ENCODE peak calls at places on chromosomes 5 and 9, in ten cellular contexts. E is lung, O is WERI-Rb-1, N is ovary, L is brain microvascular endothelial cell, C is pancreas, V is IMR-90, T is adrenal gland, X is endothelial cell of umbilical vein, M is psoas muscle. I is an unnamed sample.

GRCh38 chr5:127320032-127320945 is 29.7 kb downstream of the MEGF10 start:
- DNase-seq in L (peak), N (no peak), M (no peak), T (no peak), E (no peak), X (no peak), C (peak), O (no peak), V (no peak), I (no peak)

GRCh38 chr5:167442922-167443321 is 848.5 kb upstream of the WWC1 start:
- DNase-seq in O (no peak), X (no peak), V (no peak), T (peak), L (no peak), N (no peak), C (peak), E (no peak), M (no peak), I (no peak)

GRCh38 chr5:50807661-50808060 is 141.2 kb downstream of the PARP8 start:
- DNase-seq in V (peak), O (no peak), M (no peak), E (no peak), N (no peak), X (no peak), T (no peak), C (no peak), L (peak), I (no peak)

GRCh38 chr5:64164166-64164565 is 1.5 kb upstream of the RNF180 start:
- DNase-seq in E (no peak), C (no peak), L (no peak), V (no peak), N (no peak), M (no peak), O (no peak), X (no peak), T (no peak), I (no peak)

GRCh38 chr9:16413509-16414016 is 456.9 kb downstream of the BNC2 start:
- DNase-seq in N (peak), V (peak), X (no peak), L (peak), C (no peak), E (peak), M (no peak), T (no peak), O (no peak), I (no peak)

GRCh38 chr9:125888220-125888619 is 141.0 kb downstream of the PBX3 start:
- DNase-seq in O (no peak), N (no peak), L (no peak), E (no peak), M (no peak), C (no peak), T (no peak), X (no peak), V (peak), I (no peak)

GRCh38 chr5:1702318-1702717 is 97.3 kb downstream of the MRPL36 start:
- DNase-seq in M (no peak), O (no peak), E (no peak), C (peak), X (no peak), L (no peak), N (no peak), V (no peak), T (no peak), I (no peak)

GRCh38 chr9:91085499-91086291 is 276.0 kb downstream of the AUH start:
- DNase-seq in C (no peak), M (no peak), E (no peak), V (no peak), L (no peak), O (no peak), N (no peak), X (no peak), T (no peak), I (no peak)

GRCh38 chr9:19660019-19660418 is 128.8 kb downstream of the SLC24A2 start:
- DNase-seq in X (no peak), T (no peak), M (no peak), N (no peak), E (no peak), L (no peak), V (no peak), C (no peak), O (no peak), I (no peak)

GRCh38 chr9:129442791-129443511 is 177.9 kb downstream of the C9orf50 start:
- DNase-seq in N (no peak), O (no peak), M (no peak), V (no peak), L (no peak), C (peak), T (no peak), E (no peak), X (no peak), I (no peak)

GRCh38 chr9:136242908-136243525 is 2.6 kb downstream of the QSOX2 start:
- DNase-seq in X (no peak), N (no peak), E (no peak), O (no peak), V (no peak), L (no peak), M (no peak), C (no peak), T (no peak), I (no peak)

GRCh38 chr5:161064297-161064696 is 212.3 kb upstream of the ATP10B start:
- DNase-seq in T (no peak), O (no peak), X (no peak), M (no peak), C (no peak), L (no peak), E (no peak), N (no peak), V (no peak), I (no peak)

GRCh38 chr5:170524576-170524975 is 20.8 kb downstream of the KCNIP1 start:
- DNase-seq in C (no peak), X (no peak), M (no peak), N (no peak), O (no peak), T (no peak), V (no peak), L (no peak), E (no peak), I (no peak)

GRCh38 chr9:135803441-135803840 is 101.5 kb downstream of the KCNT1 start:
- DNase-seq in T (no peak), V (no peak), E (no peak), X (no peak), O (no peak), C (no peak), N (no peak), L (no peak), M (no peak), I (no peak)

GRCh38 chr5:62779010-62779422 is 200.4 kb downstream of the LRRC70 start:
- DNase-seq in O (peak), T (no peak), C (no peak), E (no peak), L (peak), V (peak), X (peak), M (no peak), N (no peak), I (no peak)

GRCh38 chr5:107088907-107089306 is 581.8 kb downstream of the EFNA5 start:
- DNase-seq in O (no peak), E (no peak), X (no peak), T (no peak), N (no peak), C (no peak), L (no peak), V (no peak), M (no peak), I (no peak)

GRCh38 chr9:109487247-109487646 is 10.9 kb downstream of the PTPN3 start:
- DNase-seq in N (no peak), M (no peak), X (no peak), O (no peak), C (no peak), V (no peak), L (no peak), E (no peak), T (no peak), I (no peak)

GRCh38 chr5:92713361-92713875 is 867.6 kb downstream of the NR2F1-AS1 start:
- DNase-seq in T (no peak), C (no peak), E (no peak), N (no peak), X (no peak), O (no peak), V (no peak), L (no peak), M (no peak), I (no peak)

GRCh38 chr9:90857103-90857502 is 55.5 kb downstream of the SYK start:
- DNase-seq in T (no peak), V (no peak), M (no peak), C (no peak), N (no peak), O (no peak), X (no peak), L (no peak), E (no peak), I (no peak)

DNA sequence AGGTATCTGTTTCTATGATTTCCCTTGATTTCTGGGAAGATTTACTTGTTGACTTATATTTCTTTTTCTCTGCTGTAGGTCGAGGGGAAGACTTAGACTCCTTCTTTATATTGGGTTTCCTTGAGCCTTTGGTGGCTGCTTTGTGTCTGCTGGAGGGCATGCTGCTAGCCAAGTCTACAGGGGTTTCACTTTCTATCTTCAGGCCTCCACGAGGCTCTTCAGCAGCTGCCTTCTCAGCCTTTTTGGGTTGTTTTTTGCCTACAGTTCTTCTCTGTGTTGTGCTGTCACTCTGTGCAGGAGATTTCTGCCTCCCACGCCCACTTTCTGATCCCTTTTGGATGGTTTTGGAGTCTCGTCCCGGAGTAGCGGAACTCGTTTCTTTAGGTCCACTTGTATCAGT is 23.2 kb downstream of the LEAP2 start:
- DNase-seq in V (no peak), X (no peak), M (no peak), C (no peak), T (no peak), N (no peak), E (no peak), O (no peak), L (no peak), I (no peak)
- H3K4me3 ChIP-seq in V (no peak), X (no peak), M (no peak), C (no peak), T (no peak), N (no peak), E (no peak), O (no peak), L (no peak), I (no peak)

GRCh38 chr5:89313044-89313443 is 430.1 kb upstream of the MEF2C start:
- DNase-seq in T (no peak), M (no peak), E (no peak), N (no peak), C (no peak), V (peak), O (no peak), L (peak), X (peak), I (no peak)

GRCh38 chr5:89308606-89309040 is 425.6 kb upstream of the MEF2C start:
- DNase-seq in O (no peak), E (no peak), N (no peak), C (no peak), T (no peak), X (no peak), L (no peak), M (no peak), V (no peak), I (no peak)

GRCh38 chr5:89309268-89309667 is 426.3 kb upstream of the MEF2C start:
- DNase-seq in C (no peak), E (no peak), N (no peak), X (no peak), T (no peak), L (no peak), M (no peak), V (no peak), O (no peak), I (no peak)

GRCh38 chr5:89315194-89315593 is 432.2 kb upstream of the MEF2C start:
- DNase-seq in T (no peak), X (no peak), C (peak), N (peak), O (no peak), V (peak), M (no peak), L (peak), E (peak), I (peak)

DNA sequence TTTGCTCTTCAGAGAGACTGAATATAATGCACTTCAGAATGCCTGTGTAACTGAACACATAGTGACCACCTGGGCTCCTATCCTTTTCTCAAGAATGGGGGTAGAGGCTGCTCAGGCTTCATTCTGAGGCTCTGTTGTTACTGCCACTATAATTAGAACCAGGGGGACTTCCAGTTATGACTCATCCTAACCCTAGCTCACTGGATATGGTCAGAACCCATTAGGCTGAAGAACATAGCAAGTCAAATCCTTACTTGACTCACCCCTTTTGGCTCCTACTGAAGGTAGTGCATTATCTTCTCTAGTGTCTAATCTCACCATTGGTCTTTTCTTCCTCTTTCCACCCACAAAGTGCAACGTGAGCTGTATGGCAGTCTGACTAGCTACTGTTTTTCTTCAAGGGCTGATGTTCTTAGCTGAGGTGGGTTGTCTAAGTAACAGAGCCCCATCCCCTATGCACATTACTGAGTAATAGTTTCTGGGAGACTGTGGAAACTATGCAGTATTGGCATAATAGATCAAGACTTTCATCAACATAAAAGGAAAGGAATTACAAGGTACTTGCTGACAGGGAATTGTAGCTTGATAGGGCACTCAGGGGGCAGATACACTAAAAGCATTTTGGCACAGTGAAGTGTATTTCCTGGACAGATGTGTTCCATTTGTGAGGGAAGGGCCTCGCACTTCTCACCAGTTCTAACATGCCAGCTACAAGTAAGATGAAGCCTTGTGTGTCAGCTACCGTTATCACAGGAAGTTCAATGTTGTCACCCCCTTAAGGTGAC is 431.0 kb upstream of the MEF2C start:
- DNase-seq in O (no peak), C (no peak), N (no peak), L (peak), T (no peak), E (no peak), M (no peak), V (peak), X (peak), I (no peak)
- H3K27ac ChIP-seq in O (no peak), C (no peak), N (no peak), L (peak), T (no peak), E (no peak), M (peak), V (no peak), X (no peak), I (peak)

GRCh38 chr9:114364528-114365041 is 23.2 kb downstream of the AKNA start:
- DNase-seq in N (no peak), M (no peak), E (no peak), C (no peak), X (no peak), V (no peak), O (no peak), T (no peak), L (no peak), I (no peak)

GRCh38 chr9:114365194-114365593 is 22.6 kb downstream of the AKNA start:
- DNase-seq in X (no peak), C (no peak), O (no peak), T (no peak), N (no peak), V (no peak), M (no peak), L (no peak), E (no peak), I (no peak)

GRCh38 chr9:114367823-114368609 is 19.8 kb downstream of the AKNA start:
- DNase-seq in M (no peak), O (peak), C (no peak), T (no peak), N (no peak), V (no peak), X (no peak), E (no peak), L (no peak), I (no peak)

GRCh38 chr9:114367406-114367805 is 20.4 kb downstream of the AKNA start:
- DNase-seq in T (no peak), L (no peak), X (no peak), O (no peak), E (no peak), V (no peak), C (no peak), N (no peak), M (no peak), I (no peak)

GRCh38 chr9:114366334-114367128 is 21.3 kb downstream of the AKNA start:
- DNase-seq in E (no peak), T (no peak), O (no peak), M (no peak), C (no peak), L (peak), X (no peak), N (no peak), V (peak), I (no peak)
- H3K4me3 ChIP-seq in E (no peak), T (no peak), O (no peak), M (no peak), C (no peak), L (no peak), X (no peak), N (no peak), V (no peak), I (no peak)

DNA sequence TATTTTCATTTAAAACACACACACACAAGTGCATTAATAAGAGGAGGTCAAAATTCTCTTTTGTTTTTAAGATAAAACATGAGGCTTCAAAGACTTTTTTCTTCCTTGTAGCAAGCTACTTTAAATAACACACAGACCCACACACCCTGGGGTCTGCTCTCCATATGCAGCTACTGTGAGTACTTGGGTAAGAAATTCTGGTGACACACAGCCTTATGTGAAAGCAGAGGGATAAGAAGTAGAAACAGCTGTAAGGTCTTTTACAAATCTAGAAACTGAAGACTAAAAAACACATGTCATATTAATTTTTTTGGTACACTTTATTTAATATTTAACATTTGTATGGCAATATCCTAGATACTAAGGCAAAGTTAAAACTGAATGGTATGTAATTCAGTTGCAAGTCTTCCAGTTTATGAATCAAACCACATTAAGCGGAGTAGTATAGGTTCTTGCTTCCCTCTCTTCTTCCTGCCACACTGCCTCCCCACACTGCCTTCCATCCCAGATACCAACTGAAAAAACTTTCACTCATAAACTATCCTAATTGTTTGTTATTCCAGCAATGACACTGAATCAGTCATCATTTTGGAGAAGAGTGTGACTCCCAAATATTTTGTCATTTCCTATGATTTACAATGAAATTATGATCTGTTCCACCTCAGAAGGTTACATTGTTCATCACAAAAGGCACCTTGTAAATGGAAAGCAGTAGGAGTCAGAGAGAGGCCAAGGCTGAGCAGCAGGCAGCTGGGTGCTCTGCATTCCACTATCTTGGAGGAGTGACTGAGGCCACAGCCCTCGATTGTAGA is 92.0 kb downstream of the PLCXD3 start:
- DNase-seq in O (no peak), L (no peak), X (no peak), N (no peak), M (no peak), E (no peak), T (no peak), C (no peak), V (peak), I (no peak)
- H3K27ac ChIP-seq in O (no peak), L (no peak), X (no peak), N (no peak), M (no peak), E (no peak), T (no peak), C (no peak), V (no peak), I (peak)

GRCh38 chr5:115736690-115737005 is 79.8 kb downstream of the CDO1 start:
- DNase-seq in L (no peak), E (no peak), X (no peak), V (no peak), N (no peak), M (no peak), O (no peak), T (no peak), C (no peak), I (no peak)
- H3K4me3 ChIP-seq in L (no peak), E (no peak), X (no peak), V (no peak), N (no peak), M (no peak), O (no peak), T (no peak), C (no peak), I (no peak)

GRCh38 chr9:127035423-127035822 is 87.0 kb downstream of the ANGPTL2 start:
- DNase-seq in E (peak), V (peak), T (peak), N (peak), O (no peak), M (peak), X (no peak), L (peak), C (peak), I (peak)
- H3K27ac ChIP-seq in E (no peak), V (no peak), T (no peak), N (no peak), O (no peak), M (peak), X (no peak), L (no peak), C (no peak), I (peak)

GRCh38 chr9:107869111-107869510 is 379.5 kb upstream of the KLF4 start:
- DNase-seq in L (no peak), N (no peak), E (no peak), C (no peak), V (no peak), M (no peak), T (no peak), X (no peak), O (no peak), I (no peak)

GRCh38 chr9:107870221-107870620 is 380.7 kb upstream of the KLF4 start:
- DNase-seq in C (no peak), L (no peak), N (no peak), M (no peak), E (no peak), T (no peak), V (no peak), O (no peak), X (no peak), I (no peak)

GRCh38 chr9:107866912-107867311 is 377.3 kb upstream of the KLF4 start:
- DNase-seq in T (no peak), M (no peak), O (no peak), L (no peak), C (no peak), E (peak), V (peak), N (no peak), X (no peak), I (no peak)

GRCh38 chr9:107867738-107868137 is 378.2 kb upstream of the KLF4 start:
- DNase-seq in O (no peak), L (no peak), T (no peak), M (no peak), C (no peak), X (no peak), E (no peak), N (no peak), V (no peak), I (no peak)

GRCh38 chr9:107868166-107868565 is 378.6 kb upstream of the KLF4 start:
- DNase-seq in L (no peak), V (no peak), E (no peak), O (no peak), T (no peak), M (no peak), X (no peak), C (no peak), N (no peak), I (no peak)
- H3K4me3 ChIP-seq in L (no peak), V (no peak), E (no peak), O (no peak), T (no peak), M (no peak), X (no peak), C (no peak), N (no peak), I (no peak)

GRCh38 chr9:96020300-96020821 is 144.9 kb downstream of the ERCC6L2 start:
- DNase-seq in V (no peak), O (no peak), E (no peak), M (no peak), X (no peak), T (no peak), L (no peak), N (no peak), C (no peak), I (no peak)

GRCh38 chr9:96021616-96022444 is 146.3 kb downstream of the ERCC6L2 start:
- DNase-seq in E (no peak), X (no peak), T (peak), N (peak), C (no peak), M (no peak), V (no peak), O (peak), L (no peak), I (no peak)

GRCh38 chr9:96022445-96023031 is 147.0 kb downstream of the ERCC6L2 start:
- DNase-seq in O (no peak), M (no peak), V (no peak), X (no peak), T (no peak), C (no peak), L (no peak), E (peak), N (peak), I (no peak)

GRCh38 chr9:96015876-96016686 is 140.6 kb downstream of the ERCC6L2 start:
- DNase-seq in T (no peak), O (no peak), V (peak), X (no peak), M (no peak), L (no peak), E (no peak), C (no peak), N (no peak), I (no peak)

GRCh38 chr9:96020822-96021615 is 145.5 kb downstream of the ERCC6L2 start:
- DNase-seq in V (no peak), L (peak), O (peak), T (peak), N (peak), C (no peak), M (no peak), X (peak), E (peak), I (no peak)
- H3K27ac ChIP-seq in V (no peak), L (no peak), O (no peak), T (no peak), N (peak), C (peak), M (no peak), X (no peak), E (peak), I (peak)

I was measured in tibial artery.